ENCODE peak calls at places on chromosomes 3 and 15, in nine cellular contexts. One of them, this sample, is unnamed.

GRCh38 chr15:76953913-76954312 is 22.4 kb downstream of the RCN2 start:
- DNase-seq in AG10803: no peak
- DNase-seq in GM23248: no peak
- DNase-seq in head of caudate nucleus: no peak
- DNase-seq in NCI-H1694: no peak
- DNase-seq in G401: no peak
- DNase-seq in lower lobe of right lung: no peak
- DNase-seq in T-helper 1 cell: no peak
- DNase-seq in activated CD4-positive, alpha-beta T cell treated with anti-CD3 and anti-CD28 coated beads for 48 hours: no peak
- DNase-seq in this sample: no peak

GRCh38 chr3:23712656-23713559 is 92.8 kb upstream of the UBE2E1 start:
- DNase-seq in AG10803: peak; percentile 94
- DNase-seq in GM23248: peak; percentile 85
- DNase-seq in head of caudate nucleus: peak; percentile 14
- DNase-seq in NCI-H1694: no peak
- DNase-seq in G401: peak; percentile 97
- DNase-seq in lower lobe of right lung: no peak
- DNase-seq in T-helper 1 cell: no peak
- DNase-seq in activated CD4-positive, alpha-beta T cell treated with anti-CD3 and anti-CD28 coated beads for 48 hours: no peak
- DNase-seq in this sample: peak; percentile 86

GRCh38 chr3:30738605-30739004 is 132.2 kb downstream of the TGFBR2 start:
- DNase-seq in AG10803: no peak
- DNase-seq in GM23248: no peak
- DNase-seq in head of caudate nucleus: no peak
- DNase-seq in NCI-H1694: no peak
- DNase-seq in G401: no peak
- DNase-seq in lower lobe of right lung: no peak
- DNase-seq in T-helper 1 cell: no peak
- DNase-seq in activated CD4-positive, alpha-beta T cell treated with anti-CD3 and anti-CD28 coated beads for 48 hours: no peak
- DNase-seq in this sample: no peak

GRCh38 chr3:25789596-25790556 is at the start of gene OXSM:
- DNase-seq in AG10803: peak; percentile 89
- DNase-seq in GM23248: peak; percentile 99
- DNase-seq in head of caudate nucleus: peak; percentile 80
- DNase-seq in NCI-H1694: peak; percentile 44
- DNase-seq in G401: peak; percentile 90
- DNase-seq in lower lobe of right lung: peak; percentile 94
- DNase-seq in T-helper 1 cell: peak; percentile 79
- DNase-seq in activated CD4-positive, alpha-beta T cell treated with anti-CD3 and anti-CD28 coated beads for 48 hours: peak; percentile 96
- DNase-seq in this sample: peak; percentile 87

GRCh38 chr3:79326642-79327041 is 441.2 kb downstream of the ROBO1 start:
- DNase-seq in AG10803: peak; percentile 10
- DNase-seq in GM23248: peak; percentile 46
- DNase-seq in head of caudate nucleus: no peak
- DNase-seq in NCI-H1694: no peak
- DNase-seq in G401: no peak
- DNase-seq in lower lobe of right lung: no peak
- DNase-seq in T-helper 1 cell: no peak
- DNase-seq in activated CD4-positive, alpha-beta T cell treated with anti-CD3 and anti-CD28 coated beads for 48 hours: no peak
- DNase-seq in this sample: no peak

GRCh38 chr15:69508659-69509058 is 56.0 kb downstream of the RPLP1 start:
- DNase-seq in AG10803: no peak
- DNase-seq in GM23248: peak; percentile 60
- DNase-seq in head of caudate nucleus: no peak
- DNase-seq in NCI-H1694: no peak
- DNase-seq in G401: no peak
- DNase-seq in lower lobe of right lung: no peak
- DNase-seq in T-helper 1 cell: no peak
- DNase-seq in activated CD4-positive, alpha-beta T cell treated with anti-CD3 and anti-CD28 coated beads for 48 hours: no peak
- DNase-seq in this sample: no peak

GRCh38 chr15:62758126-62758951 is 284.2 kb upstream of the TPM1 start:
- DNase-seq in AG10803: peak; percentile 98
- DNase-seq in GM23248: peak; percentile 96
- DNase-seq in head of caudate nucleus: peak; percentile 51
- DNase-seq in NCI-H1694: no peak
- DNase-seq in G401: no peak
- DNase-seq in lower lobe of right lung: no peak
- DNase-seq in T-helper 1 cell: no peak
- DNase-seq in activated CD4-positive, alpha-beta T cell treated with anti-CD3 and anti-CD28 coated beads for 48 hours: no peak
- DNase-seq in this sample: no peak

GRCh38 chr15:81337713-81338157 is 13.8 kb upstream of the STARD5 start:
- DNase-seq in AG10803: peak; percentile 65
- DNase-seq in GM23248: peak; percentile 35
- DNase-seq in head of caudate nucleus: no peak
- DNase-seq in NCI-H1694: no peak
- DNase-seq in G401: no peak
- DNase-seq in lower lobe of right lung: no peak
- DNase-seq in T-helper 1 cell: no peak
- DNase-seq in activated CD4-positive, alpha-beta T cell treated with anti-CD3 and anti-CD28 coated beads for 48 hours: no peak
- DNase-seq in this sample: no peak

GRCh38 chr3:76107935-76108570 is 322.7 kb upstream of the ZNF717 start:
- DNase-seq in AG10803: peak; percentile 46
- DNase-seq in GM23248: peak; percentile 71
- DNase-seq in head of caudate nucleus: peak; percentile 31
- DNase-seq in NCI-H1694: no peak
- DNase-seq in G401: peak; percentile 9
- DNase-seq in lower lobe of right lung: no peak
- DNase-seq in T-helper 1 cell: no peak
- DNase-seq in activated CD4-positive, alpha-beta T cell treated with anti-CD3 and anti-CD28 coated beads for 48 hours: peak; percentile 2
- DNase-seq in this sample: peak; percentile 1

GRCh38 chr3:23430781-23431423 is 227.8 kb downstream of the UBE2E2 start:
- DNase-seq in AG10803: no peak
- DNase-seq in GM23248: peak; percentile 6
- DNase-seq in head of caudate nucleus: no peak
- DNase-seq in NCI-H1694: no peak
- DNase-seq in G401: no peak
- DNase-seq in lower lobe of right lung: no peak
- DNase-seq in T-helper 1 cell: no peak
- DNase-seq in activated CD4-positive, alpha-beta T cell treated with anti-CD3 and anti-CD28 coated beads for 48 hours: no peak
- DNase-seq in this sample: no peak

GRCh38 chr15:41940441-41940857 is 31.9 kb downstream of the EHD4 start:
- DNase-seq in AG10803: peak; percentile 70
- DNase-seq in GM23248: peak; percentile 90
- DNase-seq in head of caudate nucleus: no peak
- DNase-seq in NCI-H1694: no peak
- DNase-seq in G401: no peak
- DNase-seq in lower lobe of right lung: no peak
- DNase-seq in T-helper 1 cell: no peak
- DNase-seq in activated CD4-positive, alpha-beta T cell treated with anti-CD3 and anti-CD28 coated beads for 48 hours: peak; percentile 75
- DNase-seq in this sample: no peak

GRCh38 chr15:65414841-65415621 is 7.7 kb downstream of the IGDCC4 start:
- DNase-seq in AG10803: peak; percentile 18
- DNase-seq in GM23248: no peak
- DNase-seq in head of caudate nucleus: peak; percentile 46
- DNase-seq in NCI-H1694: peak; percentile 56
- DNase-seq in G401: peak; percentile 34
- DNase-seq in lower lobe of right lung: no peak
- DNase-seq in T-helper 1 cell: no peak
- DNase-seq in activated CD4-positive, alpha-beta T cell treated with anti-CD3 and anti-CD28 coated beads for 48 hours: no peak
- DNase-seq in this sample: no peak

GRCh38 chr3:73796382-73796781 is 171.6 kb upstream of the PDZRN3 start:
- DNase-seq in AG10803: no peak
- DNase-seq in GM23248: no peak
- DNase-seq in head of caudate nucleus: no peak
- DNase-seq in NCI-H1694: no peak
- DNase-seq in G401: no peak
- DNase-seq in lower lobe of right lung: no peak
- DNase-seq in T-helper 1 cell: no peak
- DNase-seq in activated CD4-positive, alpha-beta T cell treated with anti-CD3 and anti-CD28 coated beads for 48 hours: no peak
- DNase-seq in this sample: no peak

GRCh38 chr3:108125550-108126071 is 34.8 kb upstream of the CD47 start:
- DNase-seq in AG10803: no peak
- DNase-seq in GM23248: no peak
- DNase-seq in head of caudate nucleus: no peak
- DNase-seq in NCI-H1694: no peak
- DNase-seq in G401: no peak
- DNase-seq in lower lobe of right lung: no peak
- DNase-seq in T-helper 1 cell: peak; percentile 19
- DNase-seq in activated CD4-positive, alpha-beta T cell treated with anti-CD3 and anti-CD28 coated beads for 48 hours: peak; percentile 70
- DNase-seq in this sample: no peak

GRCh38 chr3:81302045-81302444 is 459.4 kb downstream of the GBE1 start:
- DNase-seq in AG10803: peak; percentile 58
- DNase-seq in GM23248: peak; percentile 70
- DNase-seq in head of caudate nucleus: peak; percentile 48
- DNase-seq in NCI-H1694: no peak
- DNase-seq in G401: peak; percentile 63
- DNase-seq in lower lobe of right lung: no peak
- DNase-seq in T-helper 1 cell: no peak
- DNase-seq in activated CD4-positive, alpha-beta T cell treated with anti-CD3 and anti-CD28 coated beads for 48 hours: peak; percentile 18
- DNase-seq in this sample: peak; percentile 54

GRCh38 chr3:160398820-160399346 is at the start of gene IFT80:
- DNase-seq in AG10803: peak; percentile 96
- DNase-seq in GM23248: peak; percentile 98
- DNase-seq in head of caudate nucleus: peak; percentile 96
- DNase-seq in NCI-H1694: peak; percentile 95
- DNase-seq in G401: peak; percentile 96
- DNase-seq in lower lobe of right lung: peak; percentile 97
- DNase-seq in T-helper 1 cell: peak; percentile 92
- DNase-seq in activated CD4-positive, alpha-beta T cell treated with anti-CD3 and anti-CD28 coated beads for 48 hours: peak; percentile 96
- DNase-seq in this sample: peak; percentile 95

GRCh38 chr3:126393563-126393962 is 1.1 kb upstream of the CFAP100 start:
- DNase-seq in AG10803: no peak
- DNase-seq in GM23248: no peak
- DNase-seq in head of caudate nucleus: no peak
- DNase-seq in NCI-H1694: no peak
- DNase-seq in G401: no peak
- DNase-seq in lower lobe of right lung: no peak
- DNase-seq in T-helper 1 cell: no peak
- DNase-seq in activated CD4-positive, alpha-beta T cell treated with anti-CD3 and anti-CD28 coated beads for 48 hours: no peak
- DNase-seq in this sample: no peak

GRCh38 chr3:120442975-120443517 is 7.7 kb downstream of the FSTL1 start:
- DNase-seq in AG10803: no peak
- DNase-seq in GM23248: peak; percentile 57
- DNase-seq in head of caudate nucleus: no peak
- DNase-seq in NCI-H1694: no peak
- DNase-seq in G401: no peak
- DNase-seq in lower lobe of right lung: no peak
- DNase-seq in T-helper 1 cell: no peak
- DNase-seq in activated CD4-positive, alpha-beta T cell treated with anti-CD3 and anti-CD28 coated beads for 48 hours: no peak
- DNase-seq in this sample: no peak

GRCh38 chr3:168117059-168117458 is 21.3 kb upstream of the GOLIM4 start:
- DNase-seq in AG10803: peak; percentile 43
- DNase-seq in GM23248: peak; percentile 29
- DNase-seq in head of caudate nucleus: no peak
- DNase-seq in NCI-H1694: no peak
- DNase-seq in G401: no peak
- DNase-seq in lower lobe of right lung: no peak
- DNase-seq in T-helper 1 cell: no peak
- DNase-seq in activated CD4-positive, alpha-beta T cell treated with anti-CD3 and anti-CD28 coated beads for 48 hours: no peak
- DNase-seq in this sample: no peak

GRCh38 chr3:48560648-48561018 is 2.9 kb downstream of the UCN2 start:
- DNase-seq in AG10803: no peak
- DNase-seq in GM23248: no peak
- DNase-seq in head of caudate nucleus: no peak
- DNase-seq in NCI-H1694: no peak
- DNase-seq in G401: peak; percentile 46
- DNase-seq in lower lobe of right lung: no peak
- DNase-seq in T-helper 1 cell: no peak
- DNase-seq in activated CD4-positive, alpha-beta T cell treated with anti-CD3 and anti-CD28 coated beads for 48 hours: no peak
- DNase-seq in this sample: no peak

GRCh38 chr15:99409097-99409473 is 156.7 kb upstream of the MEF2A start:
- DNase-seq in AG10803: peak; percentile 60
- DNase-seq in GM23248: peak; percentile 73
- DNase-seq in head of caudate nucleus: peak; percentile 66
- DNase-seq in NCI-H1694: peak; percentile 49
- DNase-seq in G401: peak; percentile 66
- DNase-seq in lower lobe of right lung: peak; percentile 78
- DNase-seq in T-helper 1 cell: no peak
- DNase-seq in activated CD4-positive, alpha-beta T cell treated with anti-CD3 and anti-CD28 coated beads for 48 hours: no peak
- DNase-seq in this sample: peak; percentile 66

GRCh38 chr3:197503652-197504051 is 52.1 kb downstream of the BDH1 start:
- DNase-seq in AG10803: no peak
- DNase-seq in GM23248: no peak
- DNase-seq in head of caudate nucleus: no peak
- DNase-seq in NCI-H1694: no peak
- DNase-seq in G401: no peak
- DNase-seq in lower lobe of right lung: no peak
- DNase-seq in T-helper 1 cell: no peak
- DNase-seq in activated CD4-positive, alpha-beta T cell treated with anti-CD3 and anti-CD28 coated beads for 48 hours: no peak
- DNase-seq in this sample: no peak

GRCh38 chr15:90706394-90707327 is 10.5 kb upstream of the BLM start:
- DNase-seq in AG10803: no peak
- DNase-seq in GM23248: no peak
- DNase-seq in head of caudate nucleus: no peak
- DNase-seq in NCI-H1694: peak; percentile 53
- DNase-seq in G401: peak; percentile 79
- DNase-seq in lower lobe of right lung: no peak
- DNase-seq in T-helper 1 cell: no peak
- DNase-seq in activated CD4-positive, alpha-beta T cell treated with anti-CD3 and anti-CD28 coated beads for 48 hours: no peak
- DNase-seq in this sample: peak; percentile 74

GRCh38 chr3:20027136-20027535 is 13.1 kb upstream of the KAT2B start:
- DNase-seq in AG10803: no peak
- DNase-seq in GM23248: no peak
- DNase-seq in head of caudate nucleus: no peak
- DNase-seq in NCI-H1694: no peak
- DNase-seq in G401: no peak
- DNase-seq in lower lobe of right lung: no peak
- DNase-seq in T-helper 1 cell: no peak
- DNase-seq in activated CD4-positive, alpha-beta T cell treated with anti-CD3 and anti-CD28 coated beads for 48 hours: no peak
- DNase-seq in this sample: no peak

GRCh38 chr3:47007001-47007400 is 27.5 kb downstream of the NBEAL2 start:
- DNase-seq in AG10803: no peak
- DNase-seq in GM23248: no peak
- DNase-seq in head of caudate nucleus: no peak
- DNase-seq in NCI-H1694: no peak
- DNase-seq in G401: no peak
- DNase-seq in lower lobe of right lung: no peak
- DNase-seq in T-helper 1 cell: no peak
- DNase-seq in activated CD4-positive, alpha-beta T cell treated with anti-CD3 and anti-CD28 coated beads for 48 hours: peak; percentile 3
- DNase-seq in this sample: no peak

GRCh38 chr3:193837347-193837827 is 244.4 kb downstream of the OPA1 start:
- DNase-seq in AG10803: no peak
- DNase-seq in GM23248: no peak
- DNase-seq in head of caudate nucleus: no peak
- DNase-seq in NCI-H1694: no peak
- DNase-seq in G401: no peak
- DNase-seq in lower lobe of right lung: no peak
- DNase-seq in T-helper 1 cell: no peak
- DNase-seq in activated CD4-positive, alpha-beta T cell treated with anti-CD3 and anti-CD28 coated beads for 48 hours: no peak
- DNase-seq in this sample: no peak

GRCh38 chr3:77179762-77180161 is 139.9 kb downstream of the ROBO2 start:
- DNase-seq in AG10803: no peak
- DNase-seq in GM23248: no peak
- DNase-seq in head of caudate nucleus: no peak
- DNase-seq in NCI-H1694: no peak
- DNase-seq in G401: no peak
- DNase-seq in lower lobe of right lung: no peak
- DNase-seq in T-helper 1 cell: no peak
- DNase-seq in activated CD4-positive, alpha-beta T cell treated with anti-CD3 and anti-CD28 coated beads for 48 hours: no peak
- DNase-seq in this sample: no peak

GRCh38 chr3:99774467-99774866 is 43.2 kb upstream of the CMSS1 start:
- DNase-seq in AG10803: peak; percentile 89
- DNase-seq in GM23248: peak; percentile 90
- DNase-seq in head of caudate nucleus: no peak
- DNase-seq in NCI-H1694: no peak
- DNase-seq in G401: no peak
- DNase-seq in lower lobe of right lung: no peak
- DNase-seq in T-helper 1 cell: no peak
- DNase-seq in activated CD4-positive, alpha-beta T cell treated with anti-CD3 and anti-CD28 coated beads for 48 hours: peak; percentile 9
- DNase-seq in this sample: no peak

This sample was measured in cerebellum.